ENCODE peak calls at places on chromosomes 13 and 19, in seven cellular contexts. G is NCI-H1417; J is small intestine; Z is NCI-H2029; P is T-helper 1 cell; Y is activated naive CD8-positive, alpha-beta T cell treated with anti-CD3 and anti-CD28 coated beads for 36 hours; R is fibroblast of the aortic adventitia. W is an unnamed sample.

GRCh38 chr13:30234763-30235162 is 72.6 kb downstream of the KATNAL1 start:
- DNase-seq in G (no peak), J (no peak), Z (no peak), P (no peak), Y (no peak), R (peak), W (peak)

GRCh38 chr19:15640294-15640903 is at the start of gene CYP4F3:
- DNase-seq in G (no peak), J (peak), Z (peak), P (no peak), Y (no peak), R (no peak), W (peak)

GRCh38 chr19:46015961-46016425 is 6.9 kb downstream of the PGLYRP1 start:
- DNase-seq in G (no peak), J (no peak), Z (peak), P (peak), Y (peak), R (no peak), W (no peak)

GRCh38 chr19:10812902-10813404 is 23.1 kb downstream of the TMED1 start:
- DNase-seq in G (no peak), J (no peak), Z (no peak), P (no peak), Y (no peak), R (peak), W (peak)

GRCh38 chr13:110676511-110677204 is 29.3 kb downstream of the CARS2 start:
- DNase-seq in G (no peak), J (no peak), Z (no peak), P (no peak), Y (peak), R (no peak), W (no peak)

GRCh38 chr13:84870190-84870589 is 929.0 kb downstream of the SLITRK6 start:
- DNase-seq in G (no peak), J (peak), Z (no peak), P (no peak), Y (no peak), R (no peak), W (peak)

GRCh38 chr19:58558066-58558622 is at the start of gene UBE2M:
- DNase-seq in G (no peak), J (peak), Z (no peak), P (peak), Y (no peak), R (peak), W (no peak)

GRCh38 chr13:73467103-73467502 is 408.3 kb downstream of the KLF5 start:
- DNase-seq in G (no peak), J (no peak), Z (no peak), P (no peak), Y (no peak), R (peak), W (no peak)

GRCh38 chr13:80850771-80851170 is 509.8 kb upstream of the SPRY2 start:
- DNase-seq in G (no peak), J (no peak), Z (no peak), P (no peak), Y (no peak), R (no peak), W (no peak)

GRCh38 chr13:80778302-80778701 is 437.4 kb upstream of the SPRY2 start:
- DNase-seq in G (no peak), J (no peak), Z (no peak), P (no peak), Y (no peak), R (no peak), W (no peak)

GRCh38 chr13:31274345-31274870 is 74.6 kb downstream of the B3GLCT start:
- DNase-seq in G (no peak), J (no peak), Z (no peak), P (no peak), Y (no peak), R (no peak), W (no peak)

GRCh38 chr13:44249439-44249838 is 124.2 kb upstream of the SERP2 start:
- DNase-seq in G (no peak), J (no peak), Z (no peak), P (no peak), Y (no peak), R (peak), W (peak)

GRCh38 chr19:30504272-30504671 is 132.1 kb downstream of the ZNF536 start:
- DNase-seq in G (no peak), J (no peak), Z (no peak), P (no peak), Y (no peak), R (no peak), W (no peak)

GRCh38 chr13:93685900-93686299 is 459.3 kb downstream of the GPC6 start:
- DNase-seq in G (no peak), J (no peak), Z (no peak), P (no peak), Y (no peak), R (no peak), W (no peak)

GRCh38 chr13:39577833-39578232 is 25.2 kb downstream of the LHFPL6 start:
- DNase-seq in G (peak), J (no peak), Z (no peak), P (no peak), Y (no peak), R (no peak), W (no peak)

GRCh38 chr19:28885965-28886364 is 327.0 kb downstream of the UQCRFS1 start:
- DNase-seq in G (no peak), J (peak), Z (no peak), P (no peak), Y (no peak), R (no peak), W (no peak)

GRCh38 chr13:21434588-21434987 is 24.5 kb downstream of the ZDHHC20 start:
- DNase-seq in G (no peak), J (no peak), Z (no peak), P (no peak), Y (no peak), R (no peak), W (peak)